ENCODE peak calls at places on chromosomes 12 and 14, in five cellular contexts. One of them, this sample, is unnamed.

GRCh38 chr14:36553650-36554260 is 28.7 kb downstream of the NKX2-8 start:
- DNase-seq in IMR-90: peak; percentile 51
- DNase-seq in CD8-positive, alpha-beta T cell: no peak
- DNase-seq in sigmoid colon: no peak
- DNase-seq in stomach: no peak
- DNase-seq in this sample: peak; percentile 59

GRCh38 chr12:115840159-115840558 is 437.3 kb downstream of the MED13L start:
- DNase-seq in IMR-90: no peak
- DNase-seq in CD8-positive, alpha-beta T cell: no peak
- DNase-seq in sigmoid colon: no peak
- DNase-seq in stomach: no peak
- DNase-seq in this sample: peak; percentile 7

GRCh38 chr12:69900720-69901131 is 75.7 kb downstream of the MYRFL start:
- DNase-seq in IMR-90: peak; percentile 54
- DNase-seq in CD8-positive, alpha-beta T cell: peak; percentile 68
- DNase-seq in sigmoid colon: peak; percentile 79
- DNase-seq in stomach: peak; percentile 75
- DNase-seq in this sample: peak; percentile 65

GRCh38 chr12:113749433-113749815 is 216.7 kb downstream of the RBM19 start:
- DNase-seq in IMR-90: no peak
- DNase-seq in CD8-positive, alpha-beta T cell: no peak
- DNase-seq in sigmoid colon: no peak
- DNase-seq in stomach: no peak
- DNase-seq in this sample: no peak

GRCh38 chr14:95464524-95464923 is 51.9 kb downstream of the SYNE3 start:
- DNase-seq in IMR-90: no peak
- DNase-seq in CD8-positive, alpha-beta T cell: peak; percentile 16
- DNase-seq in sigmoid colon: no peak
- DNase-seq in stomach: no peak
- DNase-seq in this sample: no peak

GRCh38 chr14:94397899-94398479 is 9.6 kb upstream of the SERPINA1 start:
- DNase-seq in IMR-90: no peak
- DNase-seq in CD8-positive, alpha-beta T cell: no peak
- DNase-seq in sigmoid colon: no peak
- DNase-seq in stomach: no peak
- DNase-seq in this sample: no peak

GRCh38 chr14:100268591-100269207 is 29.8 kb downstream of the YY1 start:
- DNase-seq in IMR-90: no peak
- DNase-seq in CD8-positive, alpha-beta T cell: no peak
- DNase-seq in sigmoid colon: no peak
- DNase-seq in stomach: no peak
- DNase-seq in this sample: peak; percentile 8

GRCh38 chr14:75934998-75935628 is 46.7 kb downstream of the TGFB3 start:
- DNase-seq in IMR-90: no peak
- DNase-seq in CD8-positive, alpha-beta T cell: no peak
- DNase-seq in sigmoid colon: no peak
- DNase-seq in stomach: no peak
- DNase-seq in this sample: no peak

GRCh38 chr12:112096667-112097066 is 11.9 kb downstream of the NAA25 start:
- DNase-seq in IMR-90: peak; percentile 89
- DNase-seq in CD8-positive, alpha-beta T cell: no peak
- DNase-seq in sigmoid colon: no peak
- DNase-seq in stomach: no peak
- DNase-seq in this sample: peak; percentile 44

GRCh38 chr12:7935773-7936581 is at the start of gene SLC2A3:
- DNase-seq in IMR-90: peak; percentile 92
- DNase-seq in CD8-positive, alpha-beta T cell: peak; percentile 81
- DNase-seq in sigmoid colon: peak; percentile 75
- DNase-seq in stomach: peak; percentile 32
- DNase-seq in this sample: peak; percentile 95

GRCh38 chr14:64465856-64466554 is 706 bp downstream of the AKAP5 start:
- DNase-seq in IMR-90: peak; percentile 61
- DNase-seq in CD8-positive, alpha-beta T cell: no peak
- DNase-seq in sigmoid colon: no peak
- DNase-seq in stomach: no peak
- DNase-seq in this sample: peak; percentile 48

GRCh38 chr12:50059440-50060119 is 2.2 kb downstream of the ASIC1 start:
- DNase-seq in IMR-90: peak; percentile 39
- DNase-seq in CD8-positive, alpha-beta T cell: peak; percentile 73
- DNase-seq in sigmoid colon: no peak
- DNase-seq in stomach: no peak
- DNase-seq in this sample: no peak

GRCh38 chr14:32468955-32469354 is 139.9 kb downstream of the AKAP6 start:
- DNase-seq in IMR-90: peak; percentile 72
- DNase-seq in CD8-positive, alpha-beta T cell: no peak
- DNase-seq in sigmoid colon: no peak
- DNase-seq in stomach: no peak
- DNase-seq in this sample: peak; percentile 93

GRCh38 chr12:14962797-14963196 is 1.4 kb upstream of the ARHGDIB start:
- DNase-seq in IMR-90: no peak
- DNase-seq in CD8-positive, alpha-beta T cell: no peak
- DNase-seq in sigmoid colon: no peak
- DNase-seq in stomach: no peak
- DNase-seq in this sample: no peak

GRCh38 chr12:24664151-24664550 is 284.8 kb downstream of the BCAT1 start:
- DNase-seq in IMR-90: peak; percentile 33
- DNase-seq in CD8-positive, alpha-beta T cell: no peak
- DNase-seq in sigmoid colon: no peak
- DNase-seq in stomach: no peak
- DNase-seq in this sample: no peak

GRCh38 chr12:53940448-53941014 is 1.9 kb downstream of the HOXC13 start:
- DNase-seq in IMR-90: no peak
- DNase-seq in CD8-positive, alpha-beta T cell: no peak
- DNase-seq in sigmoid colon: no peak
- DNase-seq in stomach: no peak
- DNase-seq in this sample: no peak
- H3K4me3 ChIP-seq in IMR-90: no peak overlapping the region
- H3K4me3 ChIP-seq in CD8-positive, alpha-beta T cell: no peak overlapping the region
- H3K4me3 ChIP-seq in sigmoid colon: no peak overlapping the region
- H3K4me3 ChIP-seq in stomach: no peak overlapping the region
- H3K4me3 ChIP-seq in this sample: no peak overlapping the region

GRCh38 chr12:67663121-67663520 is 14.6 kb downstream of the DYRK2 start:
- DNase-seq in IMR-90: peak; percentile 97
- DNase-seq in CD8-positive, alpha-beta T cell: no peak
- DNase-seq in sigmoid colon: no peak
- DNase-seq in stomach: no peak
- DNase-seq in this sample: peak; percentile 94

GRCh38 chr12:67661311-67662011 is 12.9 kb downstream of the DYRK2 start:
- DNase-seq in IMR-90: peak; percentile 87
- DNase-seq in CD8-positive, alpha-beta T cell: no peak
- DNase-seq in sigmoid colon: no peak
- DNase-seq in stomach: no peak
- DNase-seq in this sample: peak; percentile 84

GRCh38 chr12:67655829-67656614 is 7.5 kb downstream of the DYRK2 start:
- DNase-seq in IMR-90: peak; percentile 64
- DNase-seq in CD8-positive, alpha-beta T cell: no peak
- DNase-seq in sigmoid colon: no peak
- DNase-seq in stomach: no peak
- DNase-seq in this sample: no peak

GRCh38 chr12:67659296-67659695 is 10.8 kb downstream of the DYRK2 start:
- DNase-seq in IMR-90: no peak
- DNase-seq in CD8-positive, alpha-beta T cell: no peak
- DNase-seq in sigmoid colon: no peak
- DNase-seq in stomach: no peak
- DNase-seq in this sample: no peak

GRCh38 chr12:67658486-67658885 is 9.9 kb downstream of the DYRK2 start:
- DNase-seq in IMR-90: no peak
- DNase-seq in CD8-positive, alpha-beta T cell: no peak
- DNase-seq in sigmoid colon: no peak
- DNase-seq in stomach: no peak
- DNase-seq in this sample: no peak
- TF ChIP-seq CTCF in IMR-90: no peak
- TF ChIP-seq CTCF in CD8-positive, alpha-beta T cell: no peak
- TF ChIP-seq CTCF in sigmoid colon: no peak
- TF ChIP-seq CTCF in stomach: no peak
- TF ChIP-seq CTCF in this sample: no peak

GRCh38 chr14:104865631-104866441 is 768 bp downstream of the CEP170B start:
- DNase-seq in IMR-90: peak; percentile 67
- DNase-seq in CD8-positive, alpha-beta T cell: no peak
- DNase-seq in sigmoid colon: peak; percentile 85
- DNase-seq in stomach: peak; percentile 78
- DNase-seq in this sample: peak; percentile 75

GRCh38 chr14:104863131-104863862 is 1.8 kb upstream of the CEP170B start:
- DNase-seq in IMR-90: no peak
- DNase-seq in CD8-positive, alpha-beta T cell: no peak
- DNase-seq in sigmoid colon: peak; percentile 56
- DNase-seq in stomach: no peak
- DNase-seq in this sample: no peak

GRCh38 chr14:104865069-104865630 is at the start of gene CEP170B:
- DNase-seq in IMR-90: peak; percentile 21
- DNase-seq in CD8-positive, alpha-beta T cell: peak; percentile 34
- DNase-seq in sigmoid colon: no peak
- DNase-seq in stomach: peak; percentile 68
- DNase-seq in this sample: peak; percentile 52

GRCh38 chr14:104864267-104865068 is 600 bp upstream of the CEP170B start:
- DNase-seq in IMR-90: no peak
- DNase-seq in CD8-positive, alpha-beta T cell: no peak
- DNase-seq in sigmoid colon: peak; percentile 74
- DNase-seq in stomach: peak; percentile 88
- DNase-seq in this sample: no peak

DNA sequence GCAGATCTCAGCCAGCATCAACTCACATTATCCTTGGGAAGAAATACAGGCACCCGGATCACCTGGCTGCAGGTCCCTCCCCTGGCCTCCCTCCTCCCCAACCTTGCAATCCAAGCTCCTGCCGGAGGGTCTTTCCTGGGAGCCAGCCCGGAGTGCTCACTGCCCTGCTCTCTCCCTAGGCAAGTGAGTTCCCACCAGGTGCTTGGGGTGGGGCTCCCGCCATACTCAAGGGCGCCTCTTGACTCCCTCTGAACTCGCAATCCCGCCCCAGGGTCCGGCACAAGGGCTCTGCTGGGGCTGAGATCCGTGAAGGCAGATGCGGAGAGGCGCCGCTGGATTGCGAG is 1.2 kb upstream of the CEP170B start:
- DNase-seq in IMR-90: no peak
- DNase-seq in CD8-positive, alpha-beta T cell: no peak
- DNase-seq in sigmoid colon: peak; percentile 66
- DNase-seq in stomach: no peak
- DNase-seq in this sample: no peak
- H3K4me3 ChIP-seq in IMR-90: no peak overlapping the region
- H3K4me3 ChIP-seq in CD8-positive, alpha-beta T cell: no peak overlapping the region
- H3K4me3 ChIP-seq in sigmoid colon: no peak overlapping the region
- H3K4me3 ChIP-seq in stomach: peak overlapping the region; percentile 79
- H3K4me3 ChIP-seq in this sample: no peak overlapping the region

GRCh38 chr14:102221026-102221425 is 81.3 kb downstream of the WDR20 start:
- DNase-seq in IMR-90: peak; percentile 44
- DNase-seq in CD8-positive, alpha-beta T cell: no peak
- DNase-seq in sigmoid colon: no peak
- DNase-seq in stomach: no peak
- DNase-seq in this sample: peak; percentile 41

GRCh38 chr14:102222009-102222575 is 82.4 kb downstream of the WDR20 start:
- DNase-seq in IMR-90: no peak
- DNase-seq in CD8-positive, alpha-beta T cell: no peak
- DNase-seq in sigmoid colon: no peak
- DNase-seq in stomach: no peak
- DNase-seq in this sample: no peak

GRCh38 chr14:102223682-102224081 is 81.3 kb downstream of the MOK start:
- DNase-seq in IMR-90: no peak
- DNase-seq in CD8-positive, alpha-beta T cell: no peak
- DNase-seq in sigmoid colon: no peak
- DNase-seq in stomach: no peak
- DNase-seq in this sample: no peak

GRCh38 chr14:102225386-102225785 is 79.6 kb downstream of the MOK start:
- DNase-seq in IMR-90: no peak
- DNase-seq in CD8-positive, alpha-beta T cell: no peak
- DNase-seq in sigmoid colon: no peak
- DNase-seq in stomach: no peak
- DNase-seq in this sample: no peak

DNA sequence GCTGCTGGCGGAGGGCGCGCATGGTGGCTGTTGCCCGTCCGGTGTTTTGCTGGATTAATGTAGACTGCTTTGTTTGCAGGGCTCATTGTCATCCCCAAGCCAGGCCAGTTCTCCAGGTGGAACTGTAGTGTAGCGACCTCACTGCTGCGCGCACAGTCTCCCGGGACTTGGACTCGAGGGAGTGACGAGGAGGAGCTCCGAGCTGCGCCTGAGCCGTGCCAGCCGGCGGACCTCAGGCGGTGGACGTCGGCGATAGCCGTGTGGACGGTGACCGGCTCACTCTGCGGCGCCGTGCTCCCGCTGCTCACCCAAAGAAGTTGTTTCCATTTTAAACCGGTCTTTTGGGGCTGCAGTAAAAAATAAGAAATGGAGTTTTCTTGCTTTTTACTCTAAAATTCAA is 82.2 kb downstream of the MOK start:
- DNase-seq in IMR-90: no peak
- DNase-seq in CD8-positive, alpha-beta T cell: no peak
- DNase-seq in sigmoid colon: no peak
- DNase-seq in stomach: no peak
- DNase-seq in this sample: no peak
- TF ChIP-seq CTCF in IMR-90: no peak
- TF ChIP-seq CTCF in CD8-positive, alpha-beta T cell: no peak
- TF ChIP-seq CTCF in sigmoid colon: no peak
- TF ChIP-seq CTCF in stomach: no peak
- TF ChIP-seq CTCF in this sample: no peak

GRCh38 chr12:94769746-94770396 is 119.5 kb upstream of the TMCC3 start:
- DNase-seq in IMR-90: no peak
- DNase-seq in CD8-positive, alpha-beta T cell: no peak
- DNase-seq in sigmoid colon: no peak
- DNase-seq in stomach: no peak
- DNase-seq in this sample: no peak
- H3K4me3 ChIP-seq in IMR-90: no peak overlapping the region
- H3K4me3 ChIP-seq in CD8-positive, alpha-beta T cell: no peak overlapping the region
- H3K4me3 ChIP-seq in sigmoid colon: no peak overlapping the region
- H3K4me3 ChIP-seq in stomach: no peak overlapping the region
- H3K4me3 ChIP-seq in this sample: no peak overlapping the region

DNA sequence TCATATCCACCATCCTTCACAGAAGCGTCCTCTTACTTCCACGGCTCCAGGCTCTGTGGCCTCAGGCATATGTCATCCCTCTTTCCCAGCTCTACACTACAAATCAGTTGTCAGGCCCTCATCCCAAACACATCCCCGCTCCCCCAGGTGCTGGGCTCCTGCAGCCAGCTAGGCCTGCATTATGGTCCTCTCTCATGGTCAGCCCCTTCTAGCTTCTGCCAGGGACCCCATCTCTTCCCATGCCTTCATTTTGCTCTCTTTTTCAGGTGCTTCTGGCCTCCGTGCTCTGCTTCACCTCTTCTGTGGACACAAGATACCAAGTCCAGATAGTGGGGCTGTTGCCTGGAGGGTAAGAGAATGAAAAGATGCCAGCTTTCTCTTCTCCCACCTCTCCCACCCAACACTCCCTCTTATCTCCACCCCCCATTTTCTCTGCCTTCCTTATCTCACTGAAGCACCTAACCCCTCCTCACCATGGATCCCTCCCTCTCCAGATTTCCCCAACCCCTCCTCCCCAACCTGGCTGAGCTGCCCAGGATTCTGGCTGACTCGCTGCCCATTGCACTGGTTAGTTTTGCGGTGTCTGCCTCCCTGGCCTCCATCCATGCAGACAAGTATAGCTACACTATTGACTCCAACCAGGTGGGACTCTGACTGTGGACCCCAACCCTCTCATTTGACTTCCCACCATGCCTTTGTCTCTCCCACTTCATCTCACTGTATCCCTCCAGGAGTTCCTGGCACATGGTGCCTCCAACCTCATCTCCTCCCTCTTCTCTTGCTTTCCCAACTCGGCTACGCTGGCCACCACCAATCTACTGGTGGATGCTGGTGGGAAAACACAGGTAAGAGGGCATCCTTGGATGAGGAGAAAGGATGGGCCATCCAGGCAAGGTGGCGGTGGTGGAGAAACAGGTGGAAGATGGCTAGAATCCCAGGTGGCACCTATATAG is 10.4 kb downstream of the B4GALNT1 start:
- DNase-seq in IMR-90: no peak
- DNase-seq in CD8-positive, alpha-beta T cell: no peak
- DNase-seq in sigmoid colon: peak; percentile 56
- DNase-seq in stomach: no peak
- DNase-seq in this sample: no peak
- TF ChIP-seq CTCF in IMR-90: no peak
- TF ChIP-seq CTCF in CD8-positive, alpha-beta T cell: no peak
- TF ChIP-seq CTCF in sigmoid colon: no peak
- TF ChIP-seq CTCF in stomach: no peak
- TF ChIP-seq CTCF in this sample: no peak

This sample was measured in AG10803.